ENCODE peak calls at places on chromosomes 1 and 21, in five cellular contexts. One of them, this sample, is unnamed.

GRCh38 chr1:200654660-200655059 is 15.0 kb downstream of the DDX59 start:
- DNase-seq in cardiac muscle cell: no peak
- DNase-seq in AG09309: no peak
- DNase-seq in iPS DF 6.9: no peak
- DNase-seq in testis: no peak
- DNase-seq in this sample: no peak

GRCh38 chr1:215264649-215265048 is 182.1 kb downstream of the KCNK2 start:
- DNase-seq in cardiac muscle cell: no peak
- DNase-seq in AG09309: no peak
- DNase-seq in iPS DF 6.9: no peak
- DNase-seq in testis: no peak
- DNase-seq in this sample: no peak

GRCh38 chr1:92623187-92623778 is 136.6 kb upstream of the GFI1 start:
- DNase-seq in cardiac muscle cell: no peak
- DNase-seq in AG09309: no peak
- DNase-seq in iPS DF 6.9: no peak
- DNase-seq in testis: no peak
- DNase-seq in this sample: no peak

GRCh38 chr1:18901147-18901951 is 1.0 kb downstream of the ALDH4A1 start:
- DNase-seq in cardiac muscle cell: no peak
- DNase-seq in AG09309: no peak
- DNase-seq in iPS DF 6.9: no peak
- DNase-seq in testis: no peak
- DNase-seq in this sample: no peak

GRCh38 chr1:20847619-20848080 is 60.5 kb upstream of the HP1BP3 start:
- DNase-seq in cardiac muscle cell: no peak
- DNase-seq in AG09309: no peak
- DNase-seq in iPS DF 6.9: no peak
- DNase-seq in testis: no peak
- DNase-seq in this sample: peak

GRCh38 chr21:41477641-41478318 is 30.2 kb downstream of the TMPRSS2 start:
- DNase-seq in cardiac muscle cell: no peak
- DNase-seq in AG09309: no peak
- DNase-seq in iPS DF 6.9: peak
- DNase-seq in testis: peak
- DNase-seq in this sample: no peak

GRCh38 chr1:224880593-224881307 is 48.7 kb upstream of the DNAH14 start:
- DNase-seq in cardiac muscle cell: peak
- DNase-seq in AG09309: no peak
- DNase-seq in iPS DF 6.9: peak
- DNase-seq in testis: no peak
- DNase-seq in this sample: no peak

GRCh38 chr1:1236176-1236763 is 4.2 kb downstream of the B3GALT6 start:
- DNase-seq in cardiac muscle cell: no peak
- DNase-seq in AG09309: no peak
- DNase-seq in iPS DF 6.9: no peak
- DNase-seq in testis: no peak
- DNase-seq in this sample: no peak

GRCh38 chr1:197859024-197859423 is 43.4 kb upstream of the C1orf53 start:
- DNase-seq in cardiac muscle cell: no peak
- DNase-seq in AG09309: no peak
- DNase-seq in iPS DF 6.9: no peak
- DNase-seq in testis: no peak
- DNase-seq in this sample: no peak

GRCh38 chr1:4710592-4711190 is 56.3 kb downstream of the AJAP1 start:
- DNase-seq in cardiac muscle cell: no peak
- DNase-seq in AG09309: no peak
- DNase-seq in iPS DF 6.9: no peak
- DNase-seq in testis: no peak
- DNase-seq in this sample: no peak

GRCh38 chr21:35345954-35346353 is 296.9 kb upstream of the RUNX1 start:
- DNase-seq in cardiac muscle cell: no peak
- DNase-seq in AG09309: no peak
- DNase-seq in iPS DF 6.9: no peak
- DNase-seq in testis: no peak
- DNase-seq in this sample: no peak

GRCh38 chr1:39081266-39082139 is 55.4 kb downstream of the NDUFS5 start:
- DNase-seq in cardiac muscle cell: peak
- DNase-seq in AG09309: no peak
- DNase-seq in iPS DF 6.9: no peak
- DNase-seq in testis: no peak
- DNase-seq in this sample: no peak

GRCh38 chr1:101846820-101847219 is 149.9 kb downstream of the OLFM3 start:
- DNase-seq in cardiac muscle cell: peak
- DNase-seq in AG09309: no peak
- DNase-seq in iPS DF 6.9: no peak
- DNase-seq in testis: peak
- DNase-seq in this sample: no peak

GRCh38 chr1:91687452-91687851 is 186.8 kb downstream of the CDC7 start:
- DNase-seq in cardiac muscle cell: no peak
- DNase-seq in AG09309: no peak
- DNase-seq in iPS DF 6.9: no peak
- DNase-seq in testis: no peak
- DNase-seq in this sample: no peak

GRCh38 chr1:228846952-228847351 is 111.7 kb downstream of the RHOU start:
- DNase-seq in cardiac muscle cell: no peak
- DNase-seq in AG09309: no peak
- DNase-seq in iPS DF 6.9: no peak
- DNase-seq in testis: no peak
- DNase-seq in this sample: no peak

GRCh38 chr1:77319036-77319705 is 37.4 kb downstream of the AK5 start:
- DNase-seq in cardiac muscle cell: no peak
- DNase-seq in AG09309: no peak
- DNase-seq in iPS DF 6.9: no peak
- DNase-seq in testis: no peak
- DNase-seq in this sample: no peak

GRCh38 chr21:29376556-29376955 is 77.8 kb downstream of the BACH1 start:
- DNase-seq in cardiac muscle cell: peak
- DNase-seq in AG09309: no peak
- DNase-seq in iPS DF 6.9: peak
- DNase-seq in testis: peak
- DNase-seq in this sample: no peak

GRCh38 chr1:240092301-240093119 is 827 bp downstream of the FMN2 start:
- DNase-seq in cardiac muscle cell: peak
- DNase-seq in AG09309: no peak
- DNase-seq in iPS DF 6.9: no peak
- DNase-seq in testis: peak
- DNase-seq in this sample: no peak

GRCh38 chr1:16442273-16442672 is 1.7 kb downstream of the NECAP2 start:
- DNase-seq in cardiac muscle cell: no peak
- DNase-seq in AG09309: no peak
- DNase-seq in iPS DF 6.9: no peak
- DNase-seq in testis: no peak
- DNase-seq in this sample: no peak

GRCh38 chr1:94580367-94581115 is 39.0 kb upstream of the F3 start:
- DNase-seq in cardiac muscle cell: no peak
- DNase-seq in AG09309: no peak
- DNase-seq in iPS DF 6.9: no peak
- DNase-seq in testis: no peak
- DNase-seq in this sample: no peak

GRCh38 chr1:72009170-72009569 is 273.2 kb downstream of the NEGR1 start:
- DNase-seq in cardiac muscle cell: no peak
- DNase-seq in AG09309: no peak
- DNase-seq in iPS DF 6.9: no peak
- DNase-seq in testis: no peak
- DNase-seq in this sample: no peak

GRCh38 chr1:71857862-71858261 is 424.5 kb downstream of the NEGR1 start:
- DNase-seq in cardiac muscle cell: no peak
- DNase-seq in AG09309: no peak
- DNase-seq in iPS DF 6.9: no peak
- DNase-seq in testis: no peak
- DNase-seq in this sample: no peak

GRCh38 chr1:89685461-89685860 is 52.5 kb downstream of the LRRC8C start:
- DNase-seq in cardiac muscle cell: no peak
- DNase-seq in AG09309: no peak
- DNase-seq in iPS DF 6.9: no peak
- DNase-seq in testis: no peak
- DNase-seq in this sample: no peak

GRCh38 chr1:71783096-71783495 is 499.2 kb downstream of the NEGR1 start:
- DNase-seq in cardiac muscle cell: no peak
- DNase-seq in AG09309: no peak
- DNase-seq in iPS DF 6.9: no peak
- DNase-seq in testis: no peak
- DNase-seq in this sample: no peak

GRCh38 chr1:55684131-55684650 is 469.0 kb upstream of the USP24 start:
- DNase-seq in cardiac muscle cell: no peak
- DNase-seq in AG09309: no peak
- DNase-seq in iPS DF 6.9: no peak
- DNase-seq in testis: no peak
- DNase-seq in this sample: no peak

GRCh38 chr1:203508463-203508862 is 14.5 kb downstream of the OPTC start:
- DNase-seq in cardiac muscle cell: peak
- DNase-seq in AG09309: no peak
- DNase-seq in iPS DF 6.9: no peak
- DNase-seq in testis: peak
- DNase-seq in this sample: no peak

GRCh38 chr1:231958448-231958847 is 331.9 kb downstream of the DISC1 start:
- DNase-seq in cardiac muscle cell: peak
- DNase-seq in AG09309: peak
- DNase-seq in iPS DF 6.9: no peak
- DNase-seq in testis: no peak
- DNase-seq in this sample: no peak

GRCh38 chr1:17189632-17190525 is 15.0 kb upstream of the PADI1 start:
- DNase-seq in cardiac muscle cell: no peak
- DNase-seq in AG09309: peak
- DNase-seq in iPS DF 6.9: no peak
- DNase-seq in testis: no peak
- DNase-seq in this sample: peak

GRCh38 chr1:88063605-88064004 is 620.5 kb upstream of the PKN2 start:
- DNase-seq in cardiac muscle cell: no peak
- DNase-seq in AG09309: no peak
- DNase-seq in iPS DF 6.9: no peak
- DNase-seq in testis: no peak
- DNase-seq in this sample: no peak

GRCh38 chr1:174114106-174114505 is 45.2 kb upstream of the RABGAP1L start:
- DNase-seq in cardiac muscle cell: no peak
- DNase-seq in AG09309: no peak
- DNase-seq in iPS DF 6.9: no peak
- DNase-seq in testis: no peak
- DNase-seq in this sample: no peak

GRCh38 chr1:187948170-187948794 is 1119.5 kb downstream of the PLA2G4A start:
- DNase-seq in cardiac muscle cell: no peak
- DNase-seq in AG09309: no peak
- DNase-seq in iPS DF 6.9: no peak
- DNase-seq in testis: no peak
- DNase-seq in this sample: no peak

GRCh38 chr1:221718391-221719277 is 23.3 kb downstream of the DUSP10 start:
- DNase-seq in cardiac muscle cell: no peak
- DNase-seq in AG09309: peak
- DNase-seq in iPS DF 6.9: no peak
- DNase-seq in testis: no peak
- DNase-seq in this sample: no peak

GRCh38 chr1:173477286-173478098 is at the start of gene PRDX6:
- DNase-seq in cardiac muscle cell: peak
- DNase-seq in AG09309: no peak
- DNase-seq in iPS DF 6.9: no peak
- DNase-seq in testis: peak
- DNase-seq in this sample: no peak

GRCh38 chr1:8464987-8465386 is 147.1 kb downstream of the SLC45A1 start:
- DNase-seq in cardiac muscle cell: no peak
- DNase-seq in AG09309: no peak
- DNase-seq in iPS DF 6.9: no peak
- DNase-seq in testis: no peak
- DNase-seq in this sample: no peak

GRCh38 chr1:111222308-111223125 is 5.0 kb upstream of the CHI3L2 start:
- DNase-seq in cardiac muscle cell: peak
- DNase-seq in AG09309: no peak
- DNase-seq in iPS DF 6.9: peak
- DNase-seq in testis: peak
- DNase-seq in this sample: no peak